ENCODE peak calls at places on chromosomes 1 and 21, in eight cellular contexts. N is NCI-H1092, M is globus pallidus, B is left cardiac atrium, I is AG08396, E is mesothelial cell of epicardium, L is NCI-H748 treated with DMSO at 0.1 percent for 48 hours, Y is kidney. G is an unnamed sample.

GRCh38 chr1:39196244-39197215 is 8.0 kb upstream of the MACF1 start:
- DNase-seq in E (no peak), L (no peak), N (no peak), Y (no peak), B (no peak), I (no peak), M (no peak), G (no peak)

GRCh38 chr1:206441336-206441967 is 28.8 kb upstream of the IKBKE start:
- DNase-seq in N (no peak), L (no peak), B (no peak), E (no peak), I (no peak), M (no peak), Y (no peak), G (no peak)

GRCh38 chr1:161953256-161953920 is 70.3 kb downstream of the OLFML2B start:
- DNase-seq in M (no peak), B (no peak), L (no peak), Y (no peak), I (no peak), N (no peak), E (no peak), G (no peak)

GRCh38 chr21:44874497-44875331 is 1.2 kb upstream of the PTTG1IP start:
- DNase-seq in B (peak), N (peak), E (no peak), L (no peak), I (no peak), Y (peak), M (peak), G (no peak)

GRCh38 chr21:41247561-41247968 is 69.0 kb upstream of the FAM3B start:
- DNase-seq in E (no peak), N (peak), I (peak), L (no peak), Y (no peak), M (no peak), B (peak), G (no peak)

GRCh38 chr21:43645414-43645891 is 13.8 kb downstream of the HSF2BP start:
- DNase-seq in E (no peak), I (peak), N (no peak), B (peak), L (peak), M (peak), Y (no peak), G (no peak)

GRCh38 chr1:29238601-29238964 is 2.3 kb downstream of the PTPRU start:
- DNase-seq in M (no peak), E (no peak), I (no peak), Y (no peak), L (no peak), N (no peak), B (no peak), G (no peak)

GRCh38 chr1:106937104-106937503 is 119.4 kb upstream of the PRMT6 start:
- DNase-seq in E (no peak), N (no peak), L (no peak), I (peak), Y (no peak), M (no peak), B (no peak), G (no peak)

GRCh38 chr1:204408074-204408507 is 3.5 kb downstream of the PPP1R15B start:
- DNase-seq in M (peak), I (peak), N (no peak), E (no peak), L (no peak), Y (no peak), B (peak), G (no peak)

GRCh38 chr1:108011295-108011694 is 46.3 kb upstream of the VAV3 start:
- DNase-seq in N (no peak), M (no peak), B (no peak), E (no peak), I (no peak), Y (no peak), L (no peak), G (no peak)

GRCh38 chr1:54475357-54476230 is 69.4 kb upstream of the SSBP3 start:
- DNase-seq in B (no peak), Y (no peak), I (no peak), L (no peak), M (no peak), N (no peak), E (no peak), G (no peak)

GRCh38 chr1:222105393-222105737 is 363.5 kb upstream of the DUSP10 start:
- DNase-seq in Y (no peak), E (no peak), N (no peak), L (no peak), B (no peak), I (no peak), M (no peak), G (peak)

GRCh38 chr1:175192111-175192629 is 406 bp downstream of the KIAA0040 start:
- DNase-seq in E (no peak), I (peak), M (no peak), L (no peak), Y (peak), N (peak), B (peak), G (peak)

GRCh38 chr1:10724948-10725852 is 71.2 kb downstream of the CASZ1 start:
- DNase-seq in E (no peak), M (no peak), L (no peak), B (peak), N (peak), I (peak), Y (no peak), G (no peak)

G was measured in NCI-H774.